ENCODE peak calls at places on chromosomes 5 and 9, in eight cellular contexts. One of them, this sample, is unnamed. For H3K4me1, the result is how much of the 10 kb centered on the place peaks cover.

GRCh38 chr9:114125614-114126013 is 26.5 kb upstream of the KIF12 start:
- DNase-seq in right cardiac atrium: no peak
- DNase-seq in psoas muscle: no peak
- DNase-seq in IMR-90: no peak
- DNase-seq in GM23248: no peak
- DNase-seq in body of pancreas: no peak
- DNase-seq in aorta: no peak
- DNase-seq in left ventricle myocardium inferior: no peak
- DNase-seq in this sample: no peak

GRCh38 chr9:132694144-132694543 is 23.9 kb downstream of the GTF3C4 start:
- DNase-seq in right cardiac atrium: no peak
- DNase-seq in psoas muscle: no peak
- DNase-seq in IMR-90: peak
- DNase-seq in GM23248: peak
- DNase-seq in body of pancreas: no peak
- DNase-seq in aorta: no peak
- DNase-seq in left ventricle myocardium inferior: no peak
- DNase-seq in this sample: peak

GRCh38 chr5:39523821-39524220 is 99.0 kb upstream of the DAB2 start:
- DNase-seq in right cardiac atrium: no peak
- DNase-seq in psoas muscle: no peak
- DNase-seq in IMR-90: peak
- DNase-seq in GM23248: peak
- DNase-seq in body of pancreas: no peak
- DNase-seq in aorta: no peak
- DNase-seq in left ventricle myocardium inferior: no peak
- DNase-seq in this sample: no peak

GRCh38 chr9:111038336-111039202 is at the start of gene LPAR1:
- DNase-seq in right cardiac atrium: peak
- DNase-seq in psoas muscle: peak
- DNase-seq in IMR-90: peak
- DNase-seq in GM23248: peak
- DNase-seq in body of pancreas: peak
- DNase-seq in aorta: peak
- DNase-seq in left ventricle myocardium inferior: peak
- DNase-seq in this sample: peak

GRCh38 chr5:106759152-106759551 is 911.6 kb downstream of the EFNA5 start:
- DNase-seq in right cardiac atrium: no peak
- DNase-seq in psoas muscle: no peak
- DNase-seq in IMR-90: no peak
- DNase-seq in GM23248: no peak
- DNase-seq in body of pancreas: no peak
- DNase-seq in aorta: no peak
- DNase-seq in left ventricle myocardium inferior: no peak
- DNase-seq in this sample: no peak

GRCh38 chr9:89427621-89428221 is 70.2 kb downstream of the SEMA4D start:
- DNase-seq in right cardiac atrium: no peak
- DNase-seq in psoas muscle: no peak
- DNase-seq in IMR-90: peak
- DNase-seq in GM23248: peak
- DNase-seq in body of pancreas: no peak
- DNase-seq in aorta: no peak
- DNase-seq in left ventricle myocardium inferior: no peak
- DNase-seq in this sample: no peak

GRCh38 chr5:53194086-53194485 is 84.5 kb upstream of the MOCS2 start:
- DNase-seq in right cardiac atrium: no peak
- DNase-seq in psoas muscle: no peak
- DNase-seq in IMR-90: peak
- DNase-seq in GM23248: no peak
- DNase-seq in body of pancreas: no peak
- DNase-seq in aorta: no peak
- DNase-seq in left ventricle myocardium inferior: no peak
- DNase-seq in this sample: no peak

GRCh38 chr5:139686919-139687421 is 38.8 kb downstream of the CXXC5 start:
- DNase-seq in right cardiac atrium: no peak
- DNase-seq in psoas muscle: no peak
- DNase-seq in IMR-90: no peak
- DNase-seq in GM23248: no peak
- DNase-seq in body of pancreas: peak
- DNase-seq in aorta: no peak
- DNase-seq in left ventricle myocardium inferior: no peak
- DNase-seq in this sample: no peak

GRCh38 chr5:38404667-38405276 is 146.4 kb downstream of the EGFLAM start:
- DNase-seq in right cardiac atrium: no peak
- DNase-seq in psoas muscle: no peak
- DNase-seq in IMR-90: no peak
- DNase-seq in GM23248: no peak
- DNase-seq in body of pancreas: peak
- DNase-seq in aorta: no peak
- DNase-seq in left ventricle myocardium inferior: no peak
- DNase-seq in this sample: no peak

GRCh38 chr5:29218138-29218537 is 1975.3 kb upstream of the CDH6 start:
- DNase-seq in right cardiac atrium: no peak
- DNase-seq in psoas muscle: no peak
- DNase-seq in IMR-90: no peak
- DNase-seq in GM23248: no peak
- DNase-seq in body of pancreas: no peak
- DNase-seq in aorta: no peak
- DNase-seq in left ventricle myocardium inferior: no peak
- DNase-seq in this sample: no peak

GRCh38 chr9:35026671-35027070 is 37.1 kb downstream of the DNAJB5 start:
- DNase-seq in right cardiac atrium: no peak
- DNase-seq in psoas muscle: no peak
- DNase-seq in IMR-90: no peak
- DNase-seq in GM23248: no peak
- DNase-seq in body of pancreas: no peak
- DNase-seq in aorta: no peak
- DNase-seq in left ventricle myocardium inferior: no peak
- DNase-seq in this sample: no peak

GRCh38 chr9:17472126-17472525 is 106.7 kb upstream of the SH3GL2 start:
- DNase-seq in right cardiac atrium: no peak
- DNase-seq in psoas muscle: no peak
- DNase-seq in IMR-90: peak
- DNase-seq in GM23248: peak
- DNase-seq in body of pancreas: no peak
- DNase-seq in aorta: no peak
- DNase-seq in left ventricle myocardium inferior: no peak
- DNase-seq in this sample: no peak

GRCh38 chr5:178280631-178281030 is 48.0 kb upstream of the PHYKPL start:
- DNase-seq in right cardiac atrium: no peak
- DNase-seq in psoas muscle: no peak
- DNase-seq in IMR-90: no peak
- DNase-seq in GM23248: no peak
- DNase-seq in body of pancreas: no peak
- DNase-seq in aorta: peak
- DNase-seq in left ventricle myocardium inferior: no peak
- DNase-seq in this sample: no peak

GRCh38 chr5:76085286-76085579 is 2.0 kb downstream of the SV2C start:
- DNase-seq in right cardiac atrium: no peak
- DNase-seq in psoas muscle: no peak
- DNase-seq in IMR-90: no peak
- DNase-seq in GM23248: no peak
- DNase-seq in body of pancreas: no peak
- DNase-seq in aorta: no peak
- DNase-seq in left ventricle myocardium inferior: no peak
- DNase-seq in this sample: no peak

GRCh38 chr5:152505442-152506042 is 100.5 kb upstream of the NMUR2 start:
- DNase-seq in right cardiac atrium: peak
- DNase-seq in psoas muscle: peak
- DNase-seq in IMR-90: peak
- DNase-seq in GM23248: peak
- DNase-seq in body of pancreas: peak
- DNase-seq in aorta: no peak
- DNase-seq in left ventricle myocardium inferior: peak
- DNase-seq in this sample: peak

GRCh38 chr9:14096182-14096922 is 217.6 kb downstream of the NFIB start:
- DNase-seq in right cardiac atrium: peak
- DNase-seq in psoas muscle: no peak
- DNase-seq in IMR-90: peak
- DNase-seq in GM23248: peak
- DNase-seq in body of pancreas: peak
- DNase-seq in aorta: no peak
- DNase-seq in left ventricle myocardium inferior: no peak
- DNase-seq in this sample: peak

GRCh38 chr5:756865-757345 is 27.6 kb downstream of the ZDHHC11B start:
- DNase-seq in right cardiac atrium: peak
- DNase-seq in psoas muscle: peak
- DNase-seq in IMR-90: no peak
- DNase-seq in GM23248: peak
- DNase-seq in body of pancreas: peak
- DNase-seq in aorta: peak
- DNase-seq in left ventricle myocardium inferior: peak
- DNase-seq in this sample: no peak

GRCh38 chr5:41772071-41772470 is 98.2 kb downstream of the OXCT1 start:
- DNase-seq in right cardiac atrium: no peak
- DNase-seq in psoas muscle: no peak
- DNase-seq in IMR-90: peak
- DNase-seq in GM23248: no peak
- DNase-seq in body of pancreas: no peak
- DNase-seq in aorta: no peak
- DNase-seq in left ventricle myocardium inferior: no peak
- DNase-seq in this sample: no peak

GRCh38 chr9:115923903-115924668 is 229.5 kb upstream of the PAPPA start:
- DNase-seq in right cardiac atrium: peak
- DNase-seq in psoas muscle: no peak
- DNase-seq in IMR-90: peak
- DNase-seq in GM23248: peak
- DNase-seq in body of pancreas: no peak
- DNase-seq in aorta: no peak
- DNase-seq in left ventricle myocardium inferior: no peak
- DNase-seq in this sample: peak

GRCh38 chr5:154934881-154935280 is 3.1 kb downstream of the GEMIN5 start:
- DNase-seq in right cardiac atrium: no peak
- DNase-seq in psoas muscle: no peak
- DNase-seq in IMR-90: no peak
- DNase-seq in GM23248: no peak
- DNase-seq in body of pancreas: no peak
- DNase-seq in aorta: no peak
- DNase-seq in left ventricle myocardium inferior: no peak
- DNase-seq in this sample: no peak
- H3K4me3 ChIP-seq in right cardiac atrium: no peak
- H3K4me3 ChIP-seq in psoas muscle: no peak
- H3K4me3 ChIP-seq in IMR-90: no peak
- H3K4me3 ChIP-seq in GM23248: no peak
- H3K4me3 ChIP-seq in body of pancreas: no peak
- H3K4me3 ChIP-seq in aorta: no peak
- H3K4me3 ChIP-seq in left ventricle myocardium inferior: no peak
- H3K4me3 ChIP-seq in this sample: no peak

DNA sequence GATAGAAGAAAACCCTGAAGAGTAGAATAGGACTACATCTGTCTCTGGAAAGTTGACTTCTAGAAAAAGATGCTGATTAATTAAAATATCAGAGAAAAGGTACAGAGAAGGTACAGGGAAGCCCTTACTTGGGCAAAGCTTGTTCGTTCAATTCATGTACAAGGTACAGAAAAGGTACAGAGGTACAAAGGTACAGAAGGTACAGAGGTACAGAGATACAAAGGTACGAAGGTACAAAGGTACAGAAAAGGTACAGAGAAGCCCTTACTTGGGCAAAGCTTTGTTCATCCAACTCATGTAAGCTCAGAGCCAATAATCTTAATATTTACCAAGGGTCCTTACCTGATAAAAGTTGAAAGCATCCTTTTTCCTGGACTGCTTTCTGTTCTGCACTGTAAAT is 182.3 kb downstream of the PCSK1 start:
- DNase-seq in right cardiac atrium: no peak
- DNase-seq in psoas muscle: no peak
- DNase-seq in IMR-90: no peak
- DNase-seq in GM23248: no peak
- DNase-seq in body of pancreas: no peak
- DNase-seq in aorta: no peak
- DNase-seq in left ventricle myocardium inferior: no peak
- DNase-seq in this sample: no peak
- H3K4me1 ChIP-seq in right cardiac atrium: under half
- H3K4me1 ChIP-seq in psoas muscle: under half
- H3K4me1 ChIP-seq in IMR-90: under half
- H3K4me1 ChIP-seq in GM23248: half or more
- H3K4me1 ChIP-seq in body of pancreas: half or more
- H3K4me1 ChIP-seq in aorta: under half
- H3K4me1 ChIP-seq in left ventricle myocardium inferior: under half
- H3K4me1 ChIP-seq in this sample: under half

DNA sequence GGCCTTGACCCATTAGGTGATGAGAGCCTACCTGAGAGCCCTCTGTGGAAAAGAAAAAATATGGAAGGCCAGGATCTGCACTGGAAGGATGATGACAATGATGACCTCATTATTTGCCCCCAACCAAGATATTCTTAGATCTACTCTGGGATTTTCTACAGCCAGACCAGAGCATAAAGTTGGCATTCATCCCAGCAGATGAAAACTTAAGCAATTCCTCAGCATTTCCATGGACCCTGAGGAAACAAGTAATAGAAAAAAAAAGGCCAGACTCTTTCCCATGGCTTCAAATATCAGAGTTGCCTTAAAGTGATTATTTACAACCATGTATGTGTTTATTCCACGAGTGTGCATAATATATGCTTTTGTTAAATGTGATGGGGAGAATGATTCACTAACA is 95.0 kb downstream of the ARRDC3 start:
- DNase-seq in right cardiac atrium: no peak
- DNase-seq in psoas muscle: no peak
- DNase-seq in IMR-90: peak
- DNase-seq in GM23248: peak
- DNase-seq in body of pancreas: no peak
- DNase-seq in aorta: no peak
- DNase-seq in left ventricle myocardium inferior: no peak
- DNase-seq in this sample: no peak
- H3K27ac ChIP-seq in right cardiac atrium: peak
- H3K27ac ChIP-seq in psoas muscle: peak
- H3K27ac ChIP-seq in IMR-90: no peak
- H3K27ac ChIP-seq in GM23248: no peak
- H3K27ac ChIP-seq in body of pancreas: no peak
- H3K27ac ChIP-seq in aorta: no peak
- H3K27ac ChIP-seq in left ventricle myocardium inferior: peak
- H3K27ac ChIP-seq in this sample: peak

DNA sequence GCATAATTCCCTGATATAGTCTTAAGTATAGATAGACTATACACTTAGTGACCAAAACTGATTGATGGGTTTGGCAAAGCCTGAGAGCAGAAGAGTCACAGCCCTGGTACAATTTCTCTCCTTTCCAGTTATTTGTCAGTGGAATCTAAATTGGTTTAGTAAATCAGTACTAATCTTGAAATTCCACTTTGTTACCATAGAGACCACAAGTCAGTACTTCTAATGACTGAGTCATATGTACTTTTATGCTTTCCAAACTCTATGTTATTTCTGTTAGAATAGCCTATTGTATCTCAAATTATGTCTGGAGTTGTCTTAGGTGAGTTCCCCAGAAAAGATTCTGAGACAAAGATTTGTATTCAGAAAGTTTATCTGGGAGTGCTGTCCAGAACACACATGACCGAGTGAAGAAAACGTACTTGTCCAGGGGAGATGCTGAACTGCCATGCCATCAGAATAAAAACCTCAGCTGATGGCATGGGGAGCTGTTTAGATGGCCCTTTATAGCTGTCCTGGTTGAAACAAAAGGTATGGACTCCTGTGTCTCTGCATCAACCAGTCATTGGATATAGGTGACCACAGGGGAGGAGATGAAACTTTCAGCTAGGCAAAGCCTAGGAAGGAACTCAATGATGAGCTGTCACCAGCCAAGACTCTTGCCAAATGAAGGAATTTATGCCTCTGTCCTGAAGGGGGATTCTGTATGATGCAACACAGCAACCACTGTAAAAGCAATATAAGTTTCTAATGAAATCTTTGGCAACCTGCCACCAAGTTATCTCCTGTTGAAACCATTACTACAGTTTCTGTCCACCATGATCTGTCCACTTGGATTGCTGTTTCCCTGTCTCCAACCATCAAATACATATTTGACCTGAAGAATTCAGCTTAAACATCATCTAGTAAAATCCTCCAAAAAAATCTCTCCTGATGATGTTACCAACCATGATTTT is 18.0 kb upstream of the SMC2 start:
- DNase-seq in right cardiac atrium: no peak
- DNase-seq in psoas muscle: no peak
- DNase-seq in IMR-90: peak
- DNase-seq in GM23248: peak
- DNase-seq in body of pancreas: no peak
- DNase-seq in aorta: no peak
- DNase-seq in left ventricle myocardium inferior: no peak
- DNase-seq in this sample: no peak
- H3K4me3 ChIP-seq in right cardiac atrium: no peak
- H3K4me3 ChIP-seq in psoas muscle: no peak
- H3K4me3 ChIP-seq in IMR-90: no peak
- H3K4me3 ChIP-seq in GM23248: peak
- H3K4me3 ChIP-seq in body of pancreas: no peak
- H3K4me3 ChIP-seq in aorta: no peak
- H3K4me3 ChIP-seq in left ventricle myocardium inferior: no peak
- H3K4me3 ChIP-seq in this sample: no peak